ENCODE peak calls at places on chromosomes 2 and 18, in four cellular contexts. N is GM12878, Q is K562, R is HepG2. X is an unnamed sample.

GRCh38 chr2:233801357-233802131 is 23.4 kb downstream of the MROH2A start:
- DNase-seq in N (no peak), Q (no peak), R (no peak), X (no peak)

GRCh38 chr2:20224716-20225293 is at the start of gene SDC1:
- DNase-seq in N (no peak), Q (peak), R (no peak), X (peak)

GRCh38 chr2:16604236-16604635 is 61.4 kb downstream of the CYRIA start:
- DNase-seq in N (no peak), Q (no peak), R (no peak), X (no peak)

GRCh38 chr2:9914384-9915065 is 37.0 kb upstream of the GRHL1 start:
- DNase-seq in N (peak), Q (peak), R (no peak), X (no peak)

GRCh38 chr18:49858309-49859005 is 45.1 kb upstream of the ACAA2 start:
- DNase-seq in N (no peak), Q (peak), R (peak), X (peak)

GRCh38 chr2:190217616-190218015 is 102.0 kb downstream of the HIBCH start:
- DNase-seq in N (no peak), Q (no peak), R (no peak), X (no peak)

GRCh38 chr2:182592691-182593393 is 123.2 kb upstream of the DNAJC10 start:
- DNase-seq in N (no peak), Q (no peak), R (no peak), X (no peak)

GRCh38 chr2:128754246-128754724 is 435.6 kb upstream of the HS6ST1 start:
- DNase-seq in N (peak), Q (no peak), R (no peak), X (peak)

GRCh38 chr18:77054288-77054605 is 78.3 kb downstream of the MBP start:
- DNase-seq in N (no peak), Q (no peak), R (no peak), X (no peak)

GRCh38 chr18:10046178-10046807 is 132.5 kb downstream of the VAPA start:
- DNase-seq in N (no peak), Q (no peak), R (no peak), X (no peak)

GRCh38 chr2:160695402-160696060 is 201.9 kb upstream of the RBMS1 start:
- DNase-seq in N (no peak), Q (no peak), R (no peak), X (no peak)

GRCh38 chr18:11976463-11976862 is 4.8 kb upstream of the IMPA2 start:
- DNase-seq in N (no peak), Q (no peak), R (no peak), X (no peak)

GRCh38 chr18:48541026-48541746 is 2.4 kb downstream of the CTIF start:
- DNase-seq in N (no peak), Q (peak), R (no peak), X (peak)

GRCh38 chr2:96146151-96146880 is 1.1 kb upstream of the DUSP2 start:
- DNase-seq in N (peak), Q (peak), R (no peak), X (peak)

GRCh38 chr18:42508683-42509347 is 553.8 kb downstream of the PIK3C3 start:
- DNase-seq in N (no peak), Q (no peak), R (no peak), X (no peak)

GRCh38 chr2:239162141-239162821 is 238.5 kb downstream of the HDAC4 start:
- DNase-seq in N (no peak), Q (no peak), R (no peak), X (no peak)

GRCh38 chr2:84938194-84938879 is 32.6 kb upstream of the KCMF1 start:
- DNase-seq in N (peak), Q (no peak), R (peak), X (no peak)

GRCh38 chr2:156434461-156435291 is 1.5 kb upstream of the GPD2 start:
- DNase-seq in N (no peak), Q (no peak), R (no peak), X (no peak)

GRCh38 chr2:25454824-25455611 is 113.3 kb upstream of the DNMT3A start:
- DNase-seq in N (no peak), Q (no peak), R (peak), X (no peak)

GRCh38 chr2:52995439-52995838 is 772.2 kb upstream of the CHAC2 start:
- DNase-seq in N (no peak), Q (no peak), R (no peak), X (no peak)

GRCh38 chr2:80105020-80105419 is 199.5 kb downstream of the LRRTM1 start:
- DNase-seq in N (no peak), Q (no peak), R (no peak), X (no peak)

DNA sequence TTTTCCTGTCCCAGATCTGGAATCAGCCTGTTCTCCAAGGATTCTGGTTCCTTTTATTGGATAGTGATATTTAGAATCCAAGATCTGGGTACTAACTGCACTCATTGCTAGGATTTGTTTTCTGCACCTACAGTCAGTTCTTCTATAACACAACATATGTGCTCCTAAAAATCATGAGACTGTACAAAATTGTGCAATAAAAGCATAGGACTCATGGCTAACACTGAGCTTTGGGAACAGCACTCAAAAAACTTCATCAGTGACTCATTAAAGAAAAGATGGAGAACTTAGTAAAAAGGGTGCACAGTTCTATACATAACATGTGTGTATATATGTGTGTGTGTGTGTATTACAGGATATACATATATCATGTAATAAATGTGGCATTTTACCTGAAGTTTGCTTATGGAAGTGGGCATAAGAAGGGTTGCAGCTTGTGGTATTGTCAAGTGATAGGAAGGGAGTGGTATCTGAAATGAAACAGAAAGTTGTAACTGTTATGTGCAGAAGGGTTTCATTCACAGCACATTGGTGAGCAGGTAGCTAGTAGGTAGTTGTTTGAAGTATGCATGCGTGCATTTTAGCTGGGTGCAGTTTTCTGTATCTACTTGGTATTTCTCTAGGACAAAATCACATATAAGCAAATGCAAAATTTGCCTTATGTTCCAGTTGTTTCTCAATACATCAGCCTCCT is 5.9 kb upstream of the SCYGR2 start:
- DNase-seq in N (no peak), Q (no peak), R (no peak), X (no peak)
- TF ChIP-seq FOXM1 in N (no peak), Q (no peak), R (no peak), X (no peak)

DNA sequence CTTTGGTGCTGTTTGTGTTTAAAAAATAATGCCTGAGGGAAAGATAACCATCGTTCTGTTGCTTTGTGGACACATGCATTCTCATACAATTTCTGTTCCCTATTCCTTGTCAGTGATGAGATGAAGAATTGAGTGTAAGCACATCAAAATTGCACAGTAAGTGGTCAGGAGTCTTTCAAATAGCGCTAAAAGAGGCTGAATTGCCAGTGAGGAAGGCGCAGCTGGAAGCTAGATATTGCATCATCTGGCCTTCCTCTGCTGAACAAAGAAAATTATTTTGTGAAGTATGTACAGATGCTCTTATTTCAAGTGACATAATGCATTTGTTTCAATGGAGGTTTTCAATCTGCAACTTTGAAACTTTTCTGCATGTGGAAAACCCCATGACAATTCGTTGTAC is 80.5 kb downstream of the CD28 start:
- DNase-seq in N (no peak), Q (no peak), R (peak), X (peak)
- TF ChIP-seq NFIC in N (no peak), Q (no peak), R (no peak), X (no peak)

GRCh38 chr2:120711694-120712093 is 24.0 kb upstream of the GLI2 start:
- DNase-seq in N (no peak), Q (no peak), R (no peak), X (no peak)

GRCh38 chr2:120709608-120710041 is 26.0 kb upstream of the GLI2 start:
- DNase-seq in N (no peak), Q (no peak), R (no peak), X (peak)

GRCh38 chr2:120707816-120708215 is 27.9 kb upstream of the GLI2 start:
- DNase-seq in N (no peak), Q (no peak), R (no peak), X (no peak)

GRCh38 chr2:120710256-120710655 is 25.4 kb upstream of the GLI2 start:
- DNase-seq in N (no peak), Q (no peak), R (no peak), X (no peak)

DNA sequence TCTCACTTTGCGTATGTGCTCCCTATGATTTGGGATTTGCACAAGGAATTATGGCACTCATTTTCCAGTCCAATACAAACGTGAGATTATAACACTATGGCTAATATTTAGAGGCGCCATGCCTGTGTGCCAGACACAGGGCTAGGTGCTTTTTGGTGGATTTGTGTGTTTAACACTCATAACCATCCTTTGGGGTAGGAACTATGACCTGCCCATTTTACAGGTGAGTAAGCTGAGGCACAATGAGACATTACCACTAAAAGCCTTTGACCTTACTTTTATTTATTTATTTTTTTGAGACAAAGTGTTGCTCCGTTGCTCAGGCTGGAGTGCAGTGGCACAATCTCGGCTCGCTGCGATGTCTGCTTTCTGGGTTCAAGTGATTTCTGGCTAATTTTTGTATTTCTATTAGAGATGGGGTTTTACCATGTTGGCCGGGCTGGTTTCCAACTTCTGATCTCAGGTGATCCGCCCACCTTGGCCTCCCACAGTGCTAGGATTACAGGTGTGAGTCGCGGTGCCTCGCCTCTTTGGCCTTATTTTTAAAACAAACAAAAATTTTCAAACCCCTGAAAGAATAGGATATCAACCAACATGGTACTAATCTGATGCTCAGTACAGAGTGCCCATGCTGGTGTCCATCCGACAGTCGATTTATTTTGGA is 26.6 kb upstream of the GLI2 start:
- DNase-seq in N (no peak), Q (no peak), R (no peak), X (no peak)
- TF ChIP-seq FOXM1 in N (no peak), Q (no peak), R (no peak), X (no peak)

DNA sequence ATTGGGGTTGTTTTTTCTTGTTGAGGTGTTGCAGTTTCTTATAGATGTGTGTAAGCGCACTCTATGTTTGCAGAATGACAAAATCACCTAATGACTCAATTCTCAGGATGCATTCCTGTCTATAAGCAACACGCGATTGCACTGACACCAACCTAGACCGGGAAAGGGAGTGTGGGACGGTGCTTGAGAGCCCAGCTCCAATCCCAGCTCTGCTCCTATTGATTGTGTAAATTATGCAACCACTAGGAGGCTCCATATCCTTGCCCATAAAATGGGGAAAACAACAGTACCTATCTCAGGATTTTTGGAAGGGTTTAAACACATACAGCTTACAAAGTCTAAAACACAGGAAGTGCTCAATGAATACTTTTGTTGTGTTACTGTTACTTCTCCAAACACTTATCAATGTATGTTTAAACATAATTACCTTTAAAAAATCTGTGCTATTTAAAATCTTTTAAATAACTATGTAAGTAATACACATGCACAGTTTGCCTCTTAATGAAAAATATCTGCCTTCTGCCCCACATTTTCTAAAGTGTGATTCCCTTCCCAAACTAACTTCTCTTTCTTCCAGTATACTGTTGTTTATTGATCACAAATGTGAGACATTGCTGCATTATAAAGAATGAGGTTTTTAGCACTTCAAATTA is 132.5 kb downstream of the SPHKAP start:
- DNase-seq in N (no peak), Q (peak), R (peak), X (peak)
- TF ChIP-seq NFIC in N (no peak), Q (no peak), R (no peak), X (no peak)

GRCh38 chr2:110865188-110865587 is 132.8 kb downstream of the ACOXL start:
- DNase-seq in N (peak), Q (no peak), R (no peak), X (no peak)

GRCh38 chr2:110864721-110865120 is 132.3 kb downstream of the ACOXL start:
- DNase-seq in N (no peak), Q (no peak), R (no peak), X (no peak)

GRCh38 chr2:110863726-110864125 is 131.4 kb downstream of the ACOXL start:
- DNase-seq in N (no peak), Q (no peak), R (no peak), X (no peak)

GRCh38 chr2:110866036-110866435 is 133.7 kb downstream of the ACOXL start:
- DNase-seq in N (no peak), Q (no peak), R (no peak), X (no peak)

GRCh38 chr2:110864176-110864575 is 131.8 kb downstream of the ACOXL start:
- DNase-seq in N (no peak), Q (no peak), R (no peak), X (no peak)
- TF ChIP-seq FOXM1 in N (no peak), Q (no peak), R (no peak), X (no peak)

GRCh38 chr18:66752733-66753132 is 148.8 kb upstream of the CDH19 start:
- DNase-seq in N (no peak), Q (no peak), R (no peak), X (no peak)

GRCh38 chr18:66754335-66754734 is 150.4 kb upstream of the CDH19 start:
- DNase-seq in N (no peak), Q (no peak), R (no peak), X (no peak)

GRCh38 chr18:66749475-66750035 is 145.7 kb upstream of the CDH19 start:
- DNase-seq in N (no peak), Q (no peak), R (no peak), X (no peak)

DNA sequence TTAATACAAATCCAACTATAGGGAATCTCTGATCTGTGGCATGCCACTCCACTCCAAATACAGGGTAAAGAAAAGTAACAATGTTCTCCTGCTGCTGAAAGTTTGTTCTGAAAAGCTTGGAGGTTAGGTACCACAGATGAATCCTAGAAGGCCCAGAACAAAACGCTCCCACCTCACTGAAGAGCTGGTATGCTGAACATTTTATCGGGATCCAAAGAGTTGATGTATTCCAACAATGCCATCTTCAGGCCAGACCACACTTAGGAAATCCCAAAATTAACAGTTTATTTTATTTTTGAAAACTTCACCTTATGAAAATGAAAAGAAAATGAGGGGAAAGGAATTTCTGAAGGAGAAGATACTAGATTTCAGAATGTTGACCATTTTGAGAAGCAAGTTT is 145.1 kb upstream of the CDH19 start:
- DNase-seq in N (no peak), Q (no peak), R (peak), X (peak)
- TF ChIP-seq NFIC in N (no peak), Q (no peak), R (no peak), X (no peak)

GRCh38 chr2:36662638-36663037 is 33.9 kb upstream of the VIT start:
- DNase-seq in N (no peak), Q (no peak), R (no peak), X (no peak)

GRCh38 chr2:36659218-36659617 is 37.3 kb upstream of the VIT start:
- DNase-seq in N (no peak), Q (no peak), R (no peak), X (no peak)

GRCh38 chr2:36658277-36658748 is 38.2 kb upstream of the VIT start:
- DNase-seq in N (no peak), Q (no peak), R (peak), X (no peak)

GRCh38 chr2:36657703-36658102 is 38.8 kb upstream of the VIT start:
- DNase-seq in N (no peak), Q (no peak), R (peak), X (no peak)

DNA sequence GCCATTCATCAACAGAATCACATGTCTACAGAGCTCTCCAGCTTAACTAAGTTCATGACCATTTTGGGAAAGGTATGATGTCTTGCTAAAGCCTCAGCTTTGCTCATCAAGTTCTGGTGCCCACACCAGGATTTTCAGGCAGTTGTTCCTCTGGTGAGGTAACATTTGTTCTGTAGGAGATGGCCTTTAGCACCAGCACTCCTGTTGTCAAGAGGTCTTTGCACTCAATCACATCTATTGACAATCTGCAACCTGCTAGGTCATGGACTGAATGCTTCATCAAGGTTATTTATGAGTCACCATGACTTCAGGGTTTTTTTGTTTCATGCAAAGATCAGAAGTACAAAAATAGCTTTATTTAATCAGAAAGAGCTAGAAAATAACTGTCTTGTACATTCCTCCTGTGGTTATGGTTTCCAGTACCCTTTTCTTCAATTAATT is 36.6 kb upstream of the VIT start:
- DNase-seq in N (no peak), Q (no peak), R (peak), X (no peak)
- TF ChIP-seq FOXM1 in N (peak), Q (no peak), R (no peak), X (no peak)

GRCh38 chr2:62570861-62571698 is 65.1 kb upstream of the TMEM17 start:
- DNase-seq in N (no peak), Q (no peak), R (no peak), X (no peak)
- TF ChIP-seq NFIC in N (no peak), Q (no peak), R (no peak), X (no peak)

DNA sequence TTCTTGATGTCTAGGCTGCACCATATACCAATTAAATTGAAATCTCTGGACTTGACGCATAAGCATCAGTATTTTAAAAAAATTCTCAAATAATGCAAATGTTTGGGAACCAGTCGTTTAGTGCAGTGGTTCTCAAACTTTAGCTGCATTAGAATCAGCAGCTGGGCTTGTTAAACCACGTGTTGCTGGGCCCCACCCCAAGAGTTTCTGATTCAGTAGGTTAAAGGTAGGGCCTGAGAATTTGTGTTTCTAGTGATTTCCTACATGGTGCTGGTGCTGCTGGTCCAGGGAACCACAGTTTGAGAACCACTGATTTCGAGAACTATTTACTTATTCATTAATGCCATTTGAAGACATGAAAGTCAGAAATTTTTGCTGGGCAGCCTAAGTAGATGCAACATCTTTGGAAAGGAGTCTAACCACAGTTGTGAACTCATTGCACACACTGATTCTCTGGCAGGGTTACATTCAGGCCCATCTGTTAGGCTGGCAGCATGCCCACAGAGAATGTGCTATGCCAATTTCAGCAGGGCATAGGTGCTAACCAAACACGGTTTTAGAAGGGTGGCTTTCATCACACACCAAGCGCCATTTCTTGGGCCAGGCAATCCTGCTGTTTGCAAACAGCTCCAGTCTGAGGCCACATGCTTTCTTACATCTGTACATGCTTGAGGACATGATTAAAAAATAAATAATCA is 26.4 kb upstream of the ATP5MC3 start:
- DNase-seq in N (no peak), Q (no peak), R (no peak), X (no peak)
- TF ChIP-seq FOXM1 in N (no peak), Q (no peak), R (no peak), X (no peak)

X was measured in SK-N-SH.